ENCODE peak calls at places on chromosomes 4 and X, in seven cellular contexts. O, R, S, H, G, A and T are unnamed samples.

GRCh38 chrX:103629295-103630170 is 758 bp downstream of the TCEAL1 start:
- DNase-seq in O (peak; percentile 31), G (peak; percentile 53), S (no peak), H (peak; percentile 82), R (no peak), A (peak; percentile 69), T (peak; percentile 65)

GRCh38 chr4:62901101-62901500 is 1508.1 kb downstream of the TECRL start:
- DNase-seq in O (no peak), R (no peak), A (no peak), H (no peak), S (peak; percentile 1), G (no peak), T (no peak)

GRCh38 chr4:31946456-31946855 is 1226.3 kb downstream of the PCDH7 start:
- DNase-seq in A (no peak), S (no peak), H (no peak), O (no peak), G (no peak), R (no peak), T (no peak)

GRCh38 chr4:123415977-123416376 is 19.4 kb downstream of the SPRY1 start:
- DNase-seq in S (no peak), O (peak; percentile 42), R (no peak), G (peak; percentile 31), H (no peak), A (no peak), T (no peak)

GRCh38 chr4:3387943-3388348 is 53.8 kb upstream of the HGFAC start:
- DNase-seq in A (no peak), O (no peak), H (peak; percentile 92), S (no peak), R (no peak), G (peak; percentile 35), T (no peak)

GRCh38 chr4:169314906-169315305 is 44.1 kb upstream of the SH3RF1 start:
- DNase-seq in R (no peak), H (no peak), G (peak; percentile 56), O (no peak), A (peak; percentile 77), S (no peak), T (peak; percentile 78)

GRCh38 chrX:6149231-6149870 is 79.3 kb downstream of the NLGN4X start:
- DNase-seq in H (no peak), R (no peak), O (no peak), G (no peak), A (no peak), S (no peak), T (no peak)

GRCh38 chr4:101954975-101955678 is 164.6 kb downstream of the BANK1 start:
- DNase-seq in O (no peak), R (no peak), H (no peak), A (no peak), G (no peak), S (no peak), T (no peak)

GRCh38 chr4:185902654-185903053 is 90.7 kb upstream of the SORBS2 start:
- DNase-seq in S (no peak), R (no peak), A (no peak), O (no peak), H (no peak), G (no peak), T (no peak)

GRCh38 chr4:52665592-52665991 is 6.5 kb upstream of the USP46 start:
- DNase-seq in O (no peak), R (no peak), S (no peak), G (no peak), A (no peak), H (no peak), T (no peak)

GRCh38 chr4:184955636-184956035 is 62.7 kb upstream of the HELT start:
- DNase-seq in H (no peak), O (no peak), G (no peak), R (no peak), S (no peak), A (no peak), T (no peak)

GRCh38 chr4:41550308-41550707 is 12.4 kb downstream of the LIMCH1 start:
- DNase-seq in O (no peak), H (no peak), G (no peak), A (no peak), R (no peak), S (no peak), T (no peak)

GRCh38 chr4:148573284-148573683 is 131.1 kb upstream of the NR3C2 start:
- DNase-seq in H (no peak), A (no peak), O (no peak), G (no peak), R (no peak), S (no peak), T (no peak)

GRCh38 chr4:122007016-122007415 is 55.2 kb upstream of the TRPC3 start:
- DNase-seq in A (no peak), S (no peak), H (no peak), R (no peak), G (no peak), O (no peak), T (no peak)

GRCh38 chrX:115911967-115912366 is 258.6 kb upstream of the AGTR2 start:
- DNase-seq in O (no peak), S (no peak), G (no peak), R (no peak), H (no peak), A (no peak), T (no peak)

GRCh38 chrX:115906881-115907280 is 263.7 kb upstream of the AGTR2 start:
- DNase-seq in S (no peak), O (no peak), R (no peak), H (no peak), A (no peak), G (no peak), T (no peak)

GRCh38 chrX:115909017-115909416 is 261.5 kb upstream of the AGTR2 start:
- DNase-seq in H (no peak), G (no peak), A (no peak), S (no peak), R (no peak), O (no peak), T (no peak)

GRCh38 chrX:115913575-115913974 is 257.0 kb upstream of the AGTR2 start:
- DNase-seq in O (no peak), R (no peak), S (no peak), H (no peak), G (no peak), A (no peak), T (no peak)

DNA sequence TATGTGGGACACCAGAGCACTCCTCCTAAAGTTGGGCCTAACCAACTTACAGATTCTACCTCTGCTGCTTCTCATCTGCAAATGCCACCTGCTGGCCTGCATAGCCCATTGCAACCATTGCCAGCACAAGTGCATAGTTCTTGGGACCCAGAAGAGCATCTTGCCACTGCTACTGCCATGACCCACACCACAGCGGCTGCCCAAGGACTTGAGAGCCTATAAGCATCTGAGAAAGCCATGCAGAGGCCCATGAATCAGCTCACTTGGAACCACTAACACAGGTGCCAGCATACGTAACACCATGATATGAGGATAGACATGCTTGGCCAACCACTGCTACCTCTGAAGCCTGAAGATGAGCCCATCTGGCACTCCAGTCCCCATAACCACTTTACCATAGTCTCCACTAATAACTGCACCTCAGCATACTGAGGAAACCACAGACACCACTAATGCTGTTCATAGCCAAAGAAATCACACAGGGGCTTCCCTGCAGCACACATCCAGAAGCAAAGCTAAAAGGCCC is 258.1 kb upstream of the AGTR2 start:
- DNase-seq in R (no peak), A (no peak), G (no peak), S (no peak), H (no peak), O (no peak), T (no peak)
- TF ChIP-seq CTCF in R (no peak), A (no peak), G (no peak), S (peak; percentile 42), H (no peak), O (peak; percentile 58), T (no peak)

GRCh38 chr4:16750882-16751642 is 147.4 kb downstream of the LDB2 start:
- DNase-seq in S (no peak), G (no peak), O (no peak), H (no peak), A (no peak), R (no peak), T (no peak)
- TF ChIP-seq CTCF in S (no peak), G (no peak), O (no peak), H (no peak), A (no peak), R (no peak), T (no peak)

GRCh38 chrX:9700555-9700954 is 65.1 kb downstream of the GPR143 start:
- DNase-seq in A (no peak), H (no peak), O (no peak), S (no peak), G (no peak), R (no peak), T (no peak)
- TF ChIP-seq CTCF in A (no peak), H (no peak), O (no peak), S (peak; percentile 42), G (no peak), R (no peak), T (no peak)

GRCh38 chr4:145285928-145286327 is 105.5 kb upstream of the OTUD4 start:
- DNase-seq in H (no peak), S (no peak), O (no peak), A (no peak), R (no peak), G (peak; percentile 10), T (no peak)
- TF ChIP-seq CTCF in H (no peak), S (no peak), O (no peak), A (no peak), R (no peak), G (no peak), T (no peak)

GRCh38 chr4:4395849-4396627 is 9.1 kb downstream of the NSG1 start:
- DNase-seq in S (no peak), G (peak; percentile 29), A (no peak), R (no peak), O (no peak), H (no peak), T (no peak)
- TF ChIP-seq CTCF in S (no peak), G (peak; percentile 18), A (no peak), R (no peak), O (no peak), H (no peak), T (no peak)